ENCODE peak calls at places on chromosomes 1 and 21, in ten cellular contexts. One of them, this sample, is unnamed.

GRCh38 chr1:206770531-206771352 is at the start of gene IL19:
- DNase-seq in GM23338: peak
- DNase-seq in upper lobe of left lung: no peak
- DNase-seq in RWPE2: no peak
- DNase-seq in ovary: no peak
- DNase-seq in thoracic aorta: no peak
- DNase-seq in hepatocyte: no peak
- DNase-seq in left ventricle myocardium inferior: peak
- DNase-seq in heart right ventricle: no peak
- DNase-seq in psoas muscle: no peak
- DNase-seq in this sample: no peak

GRCh38 chr1:199313444-199313843 is 674.6 kb downstream of the PTPRC start:
- DNase-seq in thoracic aorta: no peak
- DNase-seq in RWPE2: no peak
- DNase-seq in ovary: no peak
- DNase-seq in left ventricle myocardium inferior: no peak
- DNase-seq in hepatocyte: no peak
- DNase-seq in GM23338: no peak
- DNase-seq in upper lobe of left lung: no peak
- DNase-seq in psoas muscle: no peak
- DNase-seq in heart right ventricle: no peak
- DNase-seq in this sample: no peak

GRCh38 chr1:57832616-57833015 is 408.8 kb upstream of the DAB1 start:
- DNase-seq in psoas muscle: no peak
- DNase-seq in heart right ventricle: no peak
- DNase-seq in GM23338: peak
- DNase-seq in upper lobe of left lung: no peak
- DNase-seq in ovary: no peak
- DNase-seq in hepatocyte: no peak
- DNase-seq in left ventricle myocardium inferior: no peak
- DNase-seq in thoracic aorta: no peak
- DNase-seq in RWPE2: no peak
- DNase-seq in this sample: no peak

GRCh38 chr1:154807048-154807591 is 63.0 kb downstream of the KCNN3 start:
- DNase-seq in heart right ventricle: no peak
- DNase-seq in RWPE2: no peak
- DNase-seq in upper lobe of left lung: no peak
- DNase-seq in thoracic aorta: no peak
- DNase-seq in psoas muscle: no peak
- DNase-seq in hepatocyte: no peak
- DNase-seq in GM23338: no peak
- DNase-seq in ovary: no peak
- DNase-seq in left ventricle myocardium inferior: no peak
- DNase-seq in this sample: no peak

GRCh38 chr1:215719569-215719968 is 152.5 kb downstream of the KCTD3 start:
- DNase-seq in psoas muscle: no peak
- DNase-seq in ovary: no peak
- DNase-seq in GM23338: no peak
- DNase-seq in RWPE2: no peak
- DNase-seq in left ventricle myocardium inferior: no peak
- DNase-seq in thoracic aorta: no peak
- DNase-seq in upper lobe of left lung: no peak
- DNase-seq in heart right ventricle: no peak
- DNase-seq in hepatocyte: no peak
- DNase-seq in this sample: no peak

GRCh38 chr1:3708696-3709246 is 43.5 kb upstream of the CCDC27 start:
- DNase-seq in left ventricle myocardium inferior: no peak
- DNase-seq in hepatocyte: no peak
- DNase-seq in ovary: no peak
- DNase-seq in upper lobe of left lung: peak
- DNase-seq in GM23338: peak
- DNase-seq in thoracic aorta: no peak
- DNase-seq in RWPE2: no peak
- DNase-seq in psoas muscle: no peak
- DNase-seq in heart right ventricle: no peak
- DNase-seq in this sample: no peak

GRCh38 chr1:10774615-10775310 is 21.7 kb downstream of the CASZ1 start:
- DNase-seq in psoas muscle: no peak
- DNase-seq in RWPE2: no peak
- DNase-seq in heart right ventricle: no peak
- DNase-seq in hepatocyte: no peak
- DNase-seq in upper lobe of left lung: no peak
- DNase-seq in GM23338: no peak
- DNase-seq in thoracic aorta: no peak
- DNase-seq in left ventricle myocardium inferior: peak
- DNase-seq in ovary: no peak
- DNase-seq in this sample: no peak

GRCh38 chr1:86971778-86972177 is 57.3 kb downstream of the HS2ST1 start:
- DNase-seq in ovary: no peak
- DNase-seq in left ventricle myocardium inferior: no peak
- DNase-seq in thoracic aorta: no peak
- DNase-seq in GM23338: no peak
- DNase-seq in upper lobe of left lung: no peak
- DNase-seq in hepatocyte: no peak
- DNase-seq in psoas muscle: no peak
- DNase-seq in heart right ventricle: no peak
- DNase-seq in RWPE2: no peak
- DNase-seq in this sample: no peak

GRCh38 chr1:244335456-244335855 is 116.3 kb downstream of the ADSS2 start:
- DNase-seq in ovary: no peak
- DNase-seq in hepatocyte: no peak
- DNase-seq in heart right ventricle: no peak
- DNase-seq in RWPE2: no peak
- DNase-seq in GM23338: no peak
- DNase-seq in left ventricle myocardium inferior: no peak
- DNase-seq in psoas muscle: no peak
- DNase-seq in thoracic aorta: no peak
- DNase-seq in upper lobe of left lung: no peak
- DNase-seq in this sample: no peak

DNA sequence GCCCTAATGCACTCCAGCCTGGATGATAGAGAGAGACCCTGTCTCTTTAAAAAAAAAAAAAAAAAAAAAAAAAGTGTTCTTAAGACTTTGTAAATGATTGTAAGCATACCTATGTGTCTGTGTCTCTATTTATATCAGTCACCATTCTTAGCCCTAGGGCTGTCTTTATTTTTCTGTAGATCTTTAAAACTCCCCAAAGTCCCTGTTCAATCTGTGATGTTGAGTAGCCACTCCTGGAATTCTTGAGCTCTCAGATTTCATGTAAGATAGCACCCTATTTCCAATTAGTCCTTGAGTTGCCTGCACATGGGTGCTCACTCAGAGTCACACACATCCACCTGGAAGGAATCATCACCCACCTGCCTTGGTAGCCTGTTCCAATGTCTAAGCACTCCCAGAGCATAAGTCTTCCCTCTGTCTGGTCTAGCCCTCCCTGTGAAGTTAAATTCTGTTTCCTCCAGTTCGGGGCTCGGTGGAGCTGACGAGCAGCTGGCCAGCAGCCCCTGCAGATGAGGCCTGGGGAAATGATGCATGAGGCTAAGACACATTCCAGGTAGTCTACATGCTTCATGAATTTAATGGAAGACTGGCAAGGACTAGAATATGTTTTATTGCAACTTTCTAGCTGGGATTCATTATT is 14.7 kb upstream of the ATF3 start:
- DNase-seq in upper lobe of left lung: peak
- DNase-seq in psoas muscle: no peak
- DNase-seq in hepatocyte: no peak
- DNase-seq in thoracic aorta: no peak
- DNase-seq in GM23338: no peak
- DNase-seq in left ventricle myocardium inferior: no peak
- DNase-seq in heart right ventricle: no peak
- DNase-seq in ovary: no peak
- DNase-seq in RWPE2: no peak
- DNase-seq in this sample: no peak
- H3K27ac ChIP-seq in upper lobe of left lung: no peak
- H3K27ac ChIP-seq in psoas muscle: no peak
- H3K27ac ChIP-seq in hepatocyte: no peak
- H3K27ac ChIP-seq in thoracic aorta: no peak
- H3K27ac ChIP-seq in GM23338: no peak
- H3K27ac ChIP-seq in left ventricle myocardium inferior: no peak
- H3K27ac ChIP-seq in heart right ventricle: no peak
- H3K27ac ChIP-seq in ovary: no peak
- H3K27ac ChIP-seq in RWPE2: no peak
- H3K27ac ChIP-seq in this sample: no peak

DNA sequence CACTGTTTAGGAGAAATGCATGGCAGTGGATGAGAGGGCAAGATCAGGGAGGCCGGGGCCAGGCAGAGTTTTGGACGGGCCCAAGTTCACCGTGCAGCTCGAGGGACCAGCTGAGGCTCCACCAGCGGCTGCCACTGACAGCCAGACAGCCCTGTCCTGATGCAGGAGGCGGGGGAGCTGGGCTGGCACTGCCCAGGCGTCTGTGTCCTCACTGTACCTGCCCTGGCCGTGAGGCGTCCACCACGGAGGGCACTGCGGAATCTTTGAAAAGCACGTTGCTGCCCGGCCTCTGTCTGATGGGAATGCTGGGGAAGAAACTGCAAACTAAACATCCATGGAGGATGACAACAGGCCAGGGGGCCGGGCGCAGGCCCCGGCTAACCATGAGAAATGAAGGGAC is 35.5 kb downstream of the VPS26C start:
- DNase-seq in hepatocyte: no peak
- DNase-seq in GM23338: no peak
- DNase-seq in left ventricle myocardium inferior: no peak
- DNase-seq in RWPE2: no peak
- DNase-seq in psoas muscle: no peak
- DNase-seq in ovary: no peak
- DNase-seq in heart right ventricle: no peak
- DNase-seq in upper lobe of left lung: peak
- DNase-seq in thoracic aorta: no peak
- DNase-seq in this sample: no peak
- H3K27ac ChIP-seq in hepatocyte: no peak
- H3K27ac ChIP-seq in GM23338: no peak
- H3K27ac ChIP-seq in left ventricle myocardium inferior: no peak
- H3K27ac ChIP-seq in RWPE2: no peak
- H3K27ac ChIP-seq in psoas muscle: no peak
- H3K27ac ChIP-seq in ovary: no peak
- H3K27ac ChIP-seq in heart right ventricle: no peak
- H3K27ac ChIP-seq in upper lobe of left lung: no peak
- H3K27ac ChIP-seq in thoracic aorta: no peak
- H3K27ac ChIP-seq in this sample: no peak

DNA sequence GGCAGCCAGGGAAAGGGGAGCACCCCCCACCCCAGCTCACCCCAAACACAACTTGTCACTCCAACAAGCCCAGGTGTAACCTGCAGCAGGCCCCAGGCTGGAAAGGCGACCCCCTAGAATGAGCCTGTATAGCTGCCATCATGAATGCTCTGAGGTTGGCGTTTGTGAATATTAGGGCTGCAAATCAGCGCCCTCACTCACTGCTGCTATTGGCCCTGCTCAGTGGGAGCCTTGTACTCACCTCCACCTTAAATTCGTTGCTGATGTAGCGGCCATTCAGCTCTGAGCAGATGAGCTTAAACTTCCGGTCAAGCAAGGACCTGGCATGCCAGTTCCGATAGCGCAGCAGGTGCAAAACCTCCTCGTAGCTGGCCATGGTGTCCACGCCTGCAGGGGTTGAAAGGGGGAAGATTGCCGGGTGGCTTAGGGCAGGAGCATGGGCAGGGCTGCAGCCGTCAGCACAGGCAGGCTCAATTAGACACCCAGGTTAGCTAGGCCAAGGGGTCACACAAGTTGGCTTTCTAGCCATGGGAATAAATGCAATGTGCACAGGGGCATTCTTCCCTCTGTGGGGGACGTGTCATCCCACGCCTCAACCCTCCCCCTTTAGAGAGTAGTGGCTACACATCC is 81.7 kb downstream of the PIK3CD start:
- DNase-seq in thoracic aorta: no peak
- DNase-seq in hepatocyte: no peak
- DNase-seq in upper lobe of left lung: no peak
- DNase-seq in heart right ventricle: no peak
- DNase-seq in left ventricle myocardium inferior: no peak
- DNase-seq in psoas muscle: no peak
- DNase-seq in RWPE2: no peak
- DNase-seq in ovary: no peak
- DNase-seq in GM23338: no peak
- DNase-seq in this sample: no peak
- H3K27ac ChIP-seq in thoracic aorta: no peak
- H3K27ac ChIP-seq in hepatocyte: no peak
- H3K27ac ChIP-seq in upper lobe of left lung: no peak
- H3K27ac ChIP-seq in heart right ventricle: no peak
- H3K27ac ChIP-seq in left ventricle myocardium inferior: no peak
- H3K27ac ChIP-seq in psoas muscle: no peak
- H3K27ac ChIP-seq in RWPE2: no peak
- H3K27ac ChIP-seq in ovary: no peak
- H3K27ac ChIP-seq in GM23338: no peak
- H3K27ac ChIP-seq in this sample: no peak

GRCh38 chr1:235205687-235206086 is 44.6 kb upstream of the RBM34 start:
- DNase-seq in RWPE2: no peak
- DNase-seq in left ventricle myocardium inferior: no peak
- DNase-seq in thoracic aorta: no peak
- DNase-seq in upper lobe of left lung: no peak
- DNase-seq in heart right ventricle: no peak
- DNase-seq in GM23338: no peak
- DNase-seq in psoas muscle: no peak
- DNase-seq in ovary: no peak
- DNase-seq in hepatocyte: no peak
- DNase-seq in this sample: no peak
- H3K27ac ChIP-seq in RWPE2: no peak
- H3K27ac ChIP-seq in left ventricle myocardium inferior: no peak
- H3K27ac ChIP-seq in thoracic aorta: no peak
- H3K27ac ChIP-seq in upper lobe of left lung: no peak
- H3K27ac ChIP-seq in heart right ventricle: no peak
- H3K27ac ChIP-seq in GM23338: no peak
- H3K27ac ChIP-seq in psoas muscle: no peak
- H3K27ac ChIP-seq in ovary: no peak
- H3K27ac ChIP-seq in hepatocyte: no peak
- H3K27ac ChIP-seq in this sample: no peak

DNA sequence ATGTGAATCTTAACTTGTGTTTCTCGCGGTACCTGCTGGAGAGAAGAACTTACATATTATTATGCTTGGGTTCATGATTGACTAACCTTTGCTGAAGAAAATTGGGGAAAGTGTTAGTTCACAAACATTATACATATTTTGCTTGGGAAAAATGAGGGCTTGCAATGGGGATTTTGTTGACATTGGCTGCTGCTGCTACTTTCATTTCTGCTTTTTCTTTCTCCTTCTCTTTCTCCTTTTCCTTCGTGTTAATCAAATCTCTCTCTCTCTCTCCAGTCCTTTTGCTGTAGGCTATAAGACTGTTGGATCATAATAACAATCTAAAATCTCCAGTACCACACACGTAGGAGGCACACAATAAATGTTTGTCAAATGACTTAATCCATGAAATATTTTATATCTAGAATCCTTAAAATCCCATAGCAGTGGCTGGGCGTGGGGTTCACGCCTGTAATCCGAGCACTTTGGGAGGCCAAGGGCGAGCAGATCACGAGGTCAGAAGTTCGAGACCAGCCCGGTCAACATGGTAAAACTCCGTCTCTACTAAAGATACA is 23.0 kb downstream of the IRF2BP2 start:
- DNase-seq in thoracic aorta: no peak
- DNase-seq in hepatocyte: no peak
- DNase-seq in heart right ventricle: no peak
- DNase-seq in left ventricle myocardium inferior: no peak
- DNase-seq in psoas muscle: no peak
- DNase-seq in GM23338: no peak
- DNase-seq in ovary: no peak
- DNase-seq in RWPE2: no peak
- DNase-seq in upper lobe of left lung: no peak
- DNase-seq in this sample: no peak
- H3K27ac ChIP-seq in thoracic aorta: peak
- H3K27ac ChIP-seq in hepatocyte: no peak
- H3K27ac ChIP-seq in heart right ventricle: peak
- H3K27ac ChIP-seq in left ventricle myocardium inferior: peak
- H3K27ac ChIP-seq in psoas muscle: peak
- H3K27ac ChIP-seq in GM23338: no peak
- H3K27ac ChIP-seq in ovary: no peak
- H3K27ac ChIP-seq in RWPE2: no peak
- H3K27ac ChIP-seq in upper lobe of left lung: no peak
- H3K27ac ChIP-seq in this sample: no peak

This sample was measured in caudate nucleus.